ENCODE peak calls at places on chromosome 22, in five cellular contexts. D, O, T, X and R are unnamed samples.

GRCh38 chr22:39343259-39344045 is 6.3 kb upstream of the SYNGR1 start:
- DNase-seq in D (no peak), O (peak; percentile 53), T (peak; percentile 61), X (peak; percentile 78), R (peak; percentile 22)

GRCh38 chr22:50201191-50202129 is 649 bp downstream of the SELENOO start:
- DNase-seq in D (no peak), O (no peak), T (no peak), X (no peak), R (no peak)

GRCh38 chr22:45579306-45579705 is 76.6 kb downstream of the FBLN1 start:
- DNase-seq in D (no peak), O (no peak), T (no peak), X (no peak), R (no peak)

GRCh38 chr22:50252081-50253045 is 1.3 kb upstream of the HDAC10 start:
- DNase-seq in D (peak; percentile 68), O (peak; percentile 71), T (peak; percentile 81), X (peak; percentile 80), R (no peak)

GRCh38 chr22:39234867-39235687 is 9.7 kb downstream of the PDGFB start:
- DNase-seq in D (no peak), O (no peak), T (no peak), X (no peak), R (no peak)

GRCh38 chr22:37686002-37686982 is at the start of gene NOL12:
- DNase-seq in D (peak; percentile 83), O (peak; percentile 78), T (peak; percentile 86), X (peak; percentile 84), R (peak; percentile 70)

GRCh38 chr22:26313291-26313690 is 115.8 kb upstream of the ASPHD2 start:
- DNase-seq in D (no peak), O (no peak), T (no peak), X (no peak), R (no peak)

GRCh38 chr22:42604403-42604802 is 10.3 kb downstream of the POLDIP3 start:
- DNase-seq in D (no peak), O (no peak), T (no peak), X (no peak), R (no peak)

GRCh38 chr22:39306456-39307361 is 12.7 kb downstream of the RPL3 start:
- DNase-seq in D (no peak), O (peak; percentile 70), T (peak; percentile 77), X (peak; percentile 69), R (no peak)

GRCh38 chr22:36010913-36011312 is 17.7 kb downstream of the RBFOX2 start:
- DNase-seq in D (no peak), O (no peak), T (no peak), X (no peak), R (no peak)

GRCh38 chr22:46953968-46954755 is 191.7 kb downstream of the TBC1D22A start:
- DNase-seq in D (no peak), O (no peak), T (no peak), X (no peak), R (no peak)

GRCh38 chr22:37566329-37566837 is 6.1 kb downstream of the CDC42EP1 start:
- DNase-seq in D (no peak), O (peak; percentile 36), T (peak; percentile 71), X (no peak), R (no peak)

GRCh38 chr22:46084943-46085830 is 65.1 kb upstream of the PPARA start:
- DNase-seq in D (no peak), O (no peak), T (no peak), X (no peak), R (no peak)

GRCh38 chr22:39997939-39998726 is 3.4 kb downstream of the FAM83F start:
- DNase-seq in D (no peak), O (no peak), T (no peak), X (no peak), R (no peak)

GRCh38 chr22:44615146-44615545 is 86.9 kb upstream of the PRR5 start:
- DNase-seq in D (no peak), O (no peak), T (no peak), X (no peak), R (no peak)